ENCODE peak calls at places on chromosomes 6 and 20, in six cellular contexts. K is uterus, S is neuronal stem cell, X is AG04450, V is caudate nucleus, Q is pancreas. N is an unnamed sample.

GRCh38 chr20:46984391-46984790 is 89.7 kb downstream of the EYA2 start:
- DNase-seq in K (no peak), S (no peak), X (no peak), V (no peak), Q (no peak), N (no peak)

GRCh38 chr6:139336488-139336887 is 38.0 kb downstream of the CITED2 start:
- DNase-seq in K (peak), S (no peak), X (no peak), V (no peak), Q (peak), N (no peak)

GRCh38 chr6:33978593-33979150 is 167.2 kb downstream of the GRM4 start:
- DNase-seq in K (no peak), S (no peak), X (no peak), V (no peak), Q (no peak), N (no peak)

GRCh38 chr6:150352321-150353296 is 16.2 kb upstream of the IYD start:
- DNase-seq in K (no peak), S (no peak), X (no peak), V (no peak), Q (no peak), N (no peak)

GRCh38 chr20:18650224-18650623 is 62.4 kb downstream of the DTD1 start:
- DNase-seq in K (no peak), S (no peak), X (no peak), V (no peak), Q (no peak), N (no peak)

GRCh38 chr6:107542170-107542569 is 52.3 kb downstream of the SOBP start:
- DNase-seq in K (no peak), S (no peak), X (no peak), V (no peak), Q (no peak), N (no peak)

GRCh38 chr20:49400410-49400809 is 82.1 kb downstream of the KCNB1 start:
- DNase-seq in K (peak), S (no peak), X (no peak), V (no peak), Q (no peak), N (no peak)

GRCh38 chr6:146598785-146599405 is at the start of gene ADGB:
- DNase-seq in K (peak), S (peak), X (peak), V (no peak), Q (peak), N (no peak)

GRCh38 chr20:10639051-10639761 is 34.6 kb downstream of the JAG1 start:
- DNase-seq in K (no peak), S (no peak), X (no peak), V (no peak), Q (no peak), N (peak)

GRCh38 chr20:10636326-10636818 is 37.4 kb downstream of the JAG1 start:
- DNase-seq in K (no peak), S (no peak), X (peak), V (no peak), Q (no peak), N (no peak)

GRCh38 chr20:10637563-10637962 is 36.2 kb downstream of the JAG1 start:
- DNase-seq in K (no peak), S (peak), X (no peak), V (no peak), Q (no peak), N (no peak)

GRCh38 chr20:10635476-10636208 is 38.2 kb downstream of the JAG1 start:
- DNase-seq in K (no peak), S (no peak), X (no peak), V (no peak), Q (no peak), N (no peak)

GRCh38 chr20:10637062-10637559 is 36.7 kb downstream of the JAG1 start:
- DNase-seq in K (peak), S (no peak), X (no peak), V (no peak), Q (no peak), N (no peak)
- H3K27ac ChIP-seq in K (peak), S (peak), X (peak), V (peak), Q (peak), N (no peak)

GRCh38 chr6:436308-437041 is 44.9 kb downstream of the IRF4 start:
- DNase-seq in K (no peak), S (no peak), X (peak), V (no peak), Q (no peak), N (no peak)
- H3K27ac ChIP-seq in K (no peak), S (no peak), X (no peak), V (no peak), Q (no peak), N (no peak)

GRCh38 chr6:12719017-12719416 is 2.5 kb downstream of the PHACTR1 start:
- DNase-seq in K (no peak), S (no peak), X (no peak), V (no peak), Q (no peak), N (no peak)

GRCh38 chr6:12716298-12716853 is at the start of gene PHACTR1:
- DNase-seq in K (no peak), S (no peak), X (no peak), V (no peak), Q (no peak), N (no peak)

GRCh38 chr6:12715437-12715836 is 1.1 kb upstream of the PHACTR1 start:
- DNase-seq in K (no peak), S (no peak), X (no peak), V (no peak), Q (no peak), N (no peak)

GRCh38 chr6:12718025-12718424 is 1.5 kb downstream of the PHACTR1 start:
- DNase-seq in K (no peak), S (no peak), X (no peak), V (no peak), Q (no peak), N (no peak)

DNA sequence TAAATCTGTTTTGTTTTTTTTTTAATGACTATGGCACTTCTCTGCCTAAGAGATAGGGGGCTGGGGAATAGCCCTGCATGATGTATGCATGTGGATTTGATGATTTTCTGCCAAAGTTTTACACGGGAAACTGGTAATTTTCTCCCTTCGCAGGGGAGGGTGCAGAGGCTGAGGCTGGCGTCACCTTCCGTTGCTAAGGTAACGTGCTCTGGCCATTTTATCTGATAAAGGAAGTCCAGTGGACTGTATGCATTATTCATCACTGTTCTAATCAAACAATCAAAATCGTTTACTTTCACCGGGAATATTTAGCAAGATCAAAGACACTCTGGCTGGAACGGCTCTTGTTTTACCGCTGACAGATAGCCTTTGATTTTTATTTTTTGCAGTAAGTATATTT is 789 bp downstream of the PHACTR1 start:
- DNase-seq in K (no peak), S (no peak), X (no peak), V (no peak), Q (no peak), N (no peak)
- H3K27ac ChIP-seq in K (no peak), S (no peak), X (no peak), V (peak), Q (no peak), N (no peak)

GRCh38 chr20:11032611-11033010 is 358.8 kb upstream of the JAG1 start:
- DNase-seq in K (no peak), S (no peak), X (no peak), V (no peak), Q (no peak), N (no peak)
- H3K27ac ChIP-seq in K (no peak), S (no peak), X (no peak), V (no peak), Q (no peak), N (no peak)

GRCh38 chr20:36951198-36951976 is at the start of gene SAMHD1:
- DNase-seq in K (peak), S (peak), X (peak), V (peak), Q (peak), N (peak)
- H3K27ac ChIP-seq in K (peak), S (no peak), X (no peak), V (peak), Q (peak), N (peak)

GRCh38 chr6:121649951-121650350 is 214.5 kb downstream of the GJA1 start:
- DNase-seq in K (no peak), S (no peak), X (no peak), V (no peak), Q (no peak), N (no peak)

GRCh38 chr6:121653624-121654008 is 218.2 kb downstream of the GJA1 start:
- DNase-seq in K (no peak), S (no peak), X (no peak), V (no peak), Q (no peak), N (no peak)

GRCh38 chr6:121652223-121652622 is 216.8 kb downstream of the GJA1 start:
- DNase-seq in K (no peak), S (no peak), X (no peak), V (no peak), Q (no peak), N (no peak)

GRCh38 chr6:121651420-121651819 is 216.0 kb downstream of the GJA1 start:
- DNase-seq in K (no peak), S (no peak), X (no peak), V (no peak), Q (no peak), N (no peak)

DNA sequence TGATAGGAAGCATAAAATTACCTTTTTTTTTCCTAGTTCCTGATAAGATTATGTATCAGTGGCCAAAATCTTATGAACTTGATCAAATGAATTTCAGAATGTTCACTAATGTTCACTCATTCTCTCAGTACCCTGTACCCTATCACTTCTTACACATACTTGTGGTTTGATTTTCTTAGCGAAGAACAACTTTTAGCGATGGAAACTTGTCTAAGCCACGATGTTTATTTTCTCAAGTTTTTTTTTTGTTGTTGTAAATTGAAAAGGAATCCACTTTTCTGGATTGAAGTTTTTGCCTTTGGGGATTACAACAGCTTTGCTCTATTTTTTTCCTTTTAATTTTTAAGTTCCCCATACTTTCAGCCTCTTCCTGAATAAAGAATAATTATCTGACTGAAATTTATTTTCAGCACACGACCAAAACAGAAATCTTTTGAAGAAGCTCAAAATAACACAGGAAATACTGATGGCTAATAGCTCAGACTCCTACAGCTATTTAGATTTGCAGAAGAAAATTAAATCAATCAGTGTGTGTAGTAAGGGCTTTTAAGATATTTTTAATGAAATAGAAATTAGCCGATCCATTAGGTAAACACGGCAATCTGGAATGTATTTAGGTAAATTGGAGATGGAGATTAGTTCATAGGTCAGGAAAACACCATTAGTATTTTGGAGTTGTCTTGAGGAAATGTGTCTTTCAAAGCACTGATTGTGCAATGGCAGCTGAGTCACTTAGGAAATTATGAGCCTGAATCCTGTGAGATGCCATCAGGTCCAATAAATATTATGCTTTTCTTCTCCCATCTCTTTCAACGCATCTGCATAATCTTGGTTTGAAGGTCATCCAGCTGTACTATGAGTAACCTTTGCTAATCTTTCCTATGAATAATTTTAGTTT is 217.5 kb downstream of the GJA1 start:
- DNase-seq in K (no peak), S (no peak), X (peak), V (no peak), Q (no peak), N (no peak)
- H3K27ac ChIP-seq in K (peak), S (no peak), X (no peak), V (no peak), Q (no peak), N (no peak)

GRCh38 chr6:137494281-137494966 is at the start of gene OLIG3:
- DNase-seq in K (no peak), S (peak), X (no peak), V (no peak), Q (no peak), N (no peak)
- H3K27ac ChIP-seq in K (no peak), S (no peak), X (no peak), V (no peak), Q (no peak), N (no peak)

DNA sequence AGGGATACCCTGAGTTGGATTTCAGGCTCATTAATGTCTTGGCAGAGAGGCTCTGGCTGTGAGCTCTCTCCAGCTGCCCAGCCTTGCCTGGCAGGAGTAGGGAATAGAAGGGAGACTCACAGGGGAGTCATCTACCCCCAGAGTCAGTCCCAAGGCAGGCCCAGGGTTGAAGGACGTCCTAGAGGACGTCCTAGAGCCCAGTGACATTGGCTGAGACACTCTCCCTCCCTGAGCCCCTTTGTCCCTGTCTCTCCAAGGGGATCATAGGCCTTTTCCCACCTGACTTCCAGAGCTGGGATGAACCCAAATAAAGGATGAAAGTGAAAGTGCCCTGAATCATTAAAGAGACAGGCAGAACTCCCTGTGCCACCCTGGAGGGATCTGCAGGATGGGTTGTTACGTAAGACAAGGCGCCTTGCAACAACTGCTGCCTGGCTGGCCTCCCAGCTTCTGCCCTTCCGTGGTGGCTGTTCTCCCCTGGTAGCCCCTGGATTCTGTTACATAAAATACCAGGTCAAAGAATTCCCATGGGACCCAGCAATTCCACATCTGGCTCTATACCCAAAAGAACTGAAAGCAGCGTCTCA is 53.6 kb upstream of the SIRPA start:
- DNase-seq in K (no peak), S (no peak), X (no peak), V (no peak), Q (no peak), N (peak)
- H3K27ac ChIP-seq in K (no peak), S (no peak), X (no peak), V (peak), Q (no peak), N (peak)

N was measured in substantia nigra.